ENCODE peak calls at places on chromosomes 4 and X, in seven cellular contexts. U, O, L, P, X, Q and I are unnamed samples.

GRCh38 chrX:9320940-9321339 is 143.9 kb upstream of the TBL1X start:
- DNase-seq in Q (no peak), U (no peak), P (no peak), L (no peak), X (no peak), O (no peak), I (no peak)

GRCh38 chr4:114980932-114981693 is 132.3 kb downstream of the NDST4 start:
- DNase-seq in X (no peak), Q (no peak), L (no peak), P (no peak), U (no peak), O (no peak), I (no peak)

GRCh38 chr4:168928346-168928745 is 81.7 kb downstream of the CBR4 start:
- DNase-seq in Q (no peak), X (no peak), O (no peak), U (no peak), P (no peak), L (no peak), I (no peak)

GRCh38 chr4:184444953-184445309 is 29.4 kb downstream of the IRF2 start:
- DNase-seq in O (no peak), U (no peak), Q (peak), L (no peak), P (no peak), X (no peak), I (no peak)

GRCh38 chr4:5374577-5374976 is 323.3 kb downstream of the STK32B start:
- DNase-seq in Q (no peak), L (no peak), P (no peak), U (no peak), O (peak), X (no peak), I (no peak)

GRCh38 chr4:86895692-86896488 is 3.7 kb upstream of the C4orf36 start:
- DNase-seq in Q (no peak), O (peak), X (no peak), L (peak), P (no peak), U (no peak), I (peak)

GRCh38 chr4:6416518-6417286 is 55.7 kb downstream of the PPP2R2C start:
- DNase-seq in O (no peak), P (peak), X (no peak), L (no peak), U (peak), Q (no peak), I (no peak)

GRCh38 chr4:36283912-36284465 is 2.6 kb downstream of the DTHD1 start:
- DNase-seq in O (no peak), P (no peak), U (no peak), L (no peak), X (peak), Q (no peak), I (no peak)

GRCh38 chrX:79601336-79602131 is 234.4 kb upstream of the ITM2A start:
- DNase-seq in O (no peak), Q (no peak), X (no peak), U (no peak), L (peak), P (no peak), I (no peak)

GRCh38 chrX:39633293-39633692 is 464.5 kb downstream of the BCOR start:
- DNase-seq in X (no peak), P (no peak), L (no peak), U (no peak), Q (no peak), O (peak), I (no peak)

GRCh38 chrX:120125444-120125843 is 9.7 kb upstream of the RHOXF1 start:
- DNase-seq in Q (no peak), O (peak), U (no peak), P (no peak), L (no peak), X (no peak), I (no peak)

GRCh38 chrX:66731398-66731797 is 92.5 kb upstream of the EDA2R start:
- DNase-seq in L (peak), U (no peak), P (no peak), X (no peak), O (peak), Q (no peak), I (no peak)

GRCh38 chrX:79366888-79367749 is at the start of gene ITM2A:
- DNase-seq in L (peak), P (no peak), X (no peak), O (no peak), Q (peak), U (no peak), I (no peak)

GRCh38 chrX:16589211-16589610 is 60.7 kb upstream of the S100G start:
- DNase-seq in Q (no peak), L (no peak), X (no peak), U (no peak), O (peak), P (no peak), I (no peak)

GRCh38 chr4:77006753-77007355 is 57.3 kb downstream of the SEPTIN11 start:
- DNase-seq in O (peak), P (no peak), L (no peak), X (no peak), Q (no peak), U (no peak), I (no peak)

GRCh38 chr4:157075811-157076577 is at the start of gene GLRB:
- DNase-seq in X (peak), P (peak), Q (no peak), L (peak), U (no peak), O (peak), I (no peak)

GRCh38 chrX:63426519-63426918 is 75.4 kb upstream of the SPIN4 start:
- DNase-seq in Q (no peak), X (no peak), U (no peak), P (no peak), L (no peak), O (no peak), I (no peak)

GRCh38 chr4:19999775-20000414 is 251.8 kb upstream of the SLIT2 start:
- DNase-seq in U (no peak), L (no peak), O (no peak), P (no peak), X (no peak), Q (no peak), I (no peak)

GRCh38 chr4:148076964-148077363 is 345.1 kb downstream of the ARHGAP10 start:
- DNase-seq in Q (no peak), L (no peak), O (peak), U (no peak), P (no peak), X (no peak), I (no peak)

GRCh38 chr4:8832130-8832930 is 39.3 kb downstream of the HMX1 start:
- DNase-seq in P (no peak), O (no peak), L (no peak), U (no peak), X (no peak), Q (no peak), I (no peak)

GRCh38 chrX:13064599-13065143 is 20.3 kb upstream of the FAM9C start:
- DNase-seq in O (peak), X (no peak), P (no peak), U (no peak), L (peak), Q (no peak), I (no peak)

GRCh38 chr4:22999419-22999818 is 306.7 kb downstream of the GBA3 start:
- DNase-seq in L (no peak), U (no peak), X (no peak), Q (no peak), P (no peak), O (no peak), I (no peak)